ENCODE peak calls at places on chromosome 21, in six cellular contexts. M, D, T, X, Z and V are unnamed samples.

GRCh38 chr21:15839601-15840000 is 109.8 kb downstream of the USP25 start:
- DNase-seq in M (no peak), D (no peak), T (no peak), X (peak), Z (no peak), V (no peak)

GRCh38 chr21:31103163-31103562 is 64.9 kb upstream of the KRTAP19-8 start:
- DNase-seq in M (no peak), D (no peak), T (no peak), X (no peak), Z (no peak), V (no peak)

GRCh38 chr21:29155118-29155932 is 24.9 kb downstream of the MAP3K7CL start:
- DNase-seq in M (peak), D (peak), T (no peak), X (peak), Z (peak), V (no peak)

GRCh38 chr21:26007911-26008579 is 162.5 kb downstream of the APP start:
- DNase-seq in M (no peak), D (no peak), T (no peak), X (no peak), Z (peak), V (no peak)

GRCh38 chr21:44085491-44086321 is 21.5 kb upstream of the PWP2 start:
- DNase-seq in M (no peak), D (no peak), T (no peak), X (no peak), Z (no peak), V (no peak)

GRCh38 chr21:37073417-37074194 is 552 bp downstream of the TTC3 start:
- DNase-seq in M (peak), D (no peak), T (peak), X (peak), Z (no peak), V (peak)

GRCh38 chr21:15140321-15141019 is 75.7 kb upstream of the NRIP1 start:
- DNase-seq in M (peak), D (no peak), T (no peak), X (no peak), Z (no peak), V (no peak)

GRCh38 chr21:33241846-33242245 is 12.1 kb downstream of the IFNAR2 start:
- DNase-seq in M (no peak), D (no peak), T (no peak), X (no peak), Z (no peak), V (no peak)

GRCh38 chr21:36858320-36858957 is 108.0 kb downstream of the HLCS start:
- DNase-seq in M (no peak), D (no peak), T (no peak), X (no peak), Z (no peak), V (no peak)

GRCh38 chr21:17746920-17747319 is 72.2 kb downstream of the C21orf91 start:
- DNase-seq in M (no peak), D (no peak), T (no peak), X (no peak), Z (no peak), V (no peak)

GRCh38 chr21:33296156-33296555 is 28.6 kb upstream of the IFNAR1 start:
- DNase-seq in M (no peak), D (no peak), T (no peak), X (no peak), Z (no peak), V (peak)

GRCh38 chr21:36806103-36806502 is 107.2 kb downstream of the SIM2 start:
- DNase-seq in M (no peak), D (no peak), T (no peak), X (peak), Z (no peak), V (no peak)

GRCh38 chr21:37071561-37072238 is 1.2 kb downstream of the PIGP start:
- DNase-seq in M (peak), D (peak), T (peak), X (peak), Z (peak), V (no peak)

GRCh38 chr21:43825936-43826622 is 36.7 kb downstream of the RRP1 start:
- DNase-seq in M (peak), D (peak), T (no peak), X (no peak), Z (no peak), V (no peak)

GRCh38 chr21:39637197-39637970 is 24.6 kb downstream of the B3GALT5 start:
- DNase-seq in M (no peak), D (peak), T (no peak), X (no peak), Z (no peak), V (no peak)

GRCh38 chr21:36437745-36438128 is 42.2 kb downstream of the CLDN14 start:
- DNase-seq in M (no peak), D (no peak), T (no peak), X (peak), Z (peak), V (no peak)

GRCh38 chr21:41411449-41412089 is 14.5 kb upstream of the MX1 start:
- DNase-seq in M (no peak), D (peak), T (no peak), X (peak), Z (no peak), V (no peak)

GRCh38 chr21:15221799-15222386 is 157.1 kb upstream of the NRIP1 start:
- DNase-seq in M (peak), D (peak), T (no peak), X (peak), Z (no peak), V (no peak)

GRCh38 chr21:33025471-33026298 is at the start of gene OLIG2:
- DNase-seq in M (no peak), D (peak), T (peak), X (no peak), Z (no peak), V (no peak)

GRCh38 chr21:28592205-28592845 is 400.4 kb downstream of the LTN1 start:
- DNase-seq in M (no peak), D (no peak), T (no peak), X (no peak), Z (no peak), V (no peak)

GRCh38 chr21:15362458-15362857 is 297.7 kb upstream of the NRIP1 start:
- DNase-seq in M (no peak), D (no peak), T (no peak), X (no peak), Z (no peak), V (no peak)

GRCh38 chr21:31901342-31901741 is 28.5 kb downstream of the HUNK start:
- DNase-seq in M (no peak), D (no peak), T (no peak), X (no peak), Z (no peak), V (no peak)

GRCh38 chr21:25375675-25376074 is 231.6 kb downstream of the MRPL39 start:
- DNase-seq in M (no peak), D (no peak), T (no peak), X (peak), Z (no peak), V (no peak)

GRCh38 chr21:33059319-33059894 is 10.5 kb upstream of the OLIG1 start:
- DNase-seq in M (no peak), D (no peak), T (no peak), X (no peak), Z (no peak), V (no peak)

GRCh38 chr21:39348355-39349210 is at the start of gene HMGN1:
- DNase-seq in M (peak), D (peak), T (peak), X (peak), Z (no peak), V (peak)

GRCh38 chr21:22728091-22728490 is 1729.9 kb downstream of the NCAM2 start:
- DNase-seq in M (no peak), D (peak), T (no peak), X (no peak), Z (no peak), V (no peak)

GRCh38 chr21:32653326-32653901 is 41.2 kb upstream of the CFAP298 start:
- DNase-seq in M (peak), D (peak), T (peak), X (peak), Z (no peak), V (no peak)

GRCh38 chr21:29372063-29372802 is 73.5 kb downstream of the BACH1 start:
- DNase-seq in M (peak), D (peak), T (peak), X (peak), Z (peak), V (no peak)

GRCh38 chr21:26686278-26686677 is 113.2 kb upstream of the CYYR1 start:
- DNase-seq in M (no peak), D (peak), T (no peak), X (peak), Z (no peak), V (no peak)

GRCh38 chr21:29181799-29182470 is 51.5 kb downstream of the MAP3K7CL start:
- DNase-seq in M (peak), D (no peak), T (peak), X (peak), Z (peak), V (no peak)

GRCh38 chr21:33075596-33076195 is 5.8 kb downstream of the OLIG1 start:
- DNase-seq in M (no peak), D (peak), T (no peak), X (no peak), Z (no peak), V (no peak)

GRCh38 chr21:36698160-36699025 is 522 bp upstream of the SIM2 start:
- DNase-seq in M (peak), D (peak), T (peak), X (no peak), Z (no peak), V (no peak)

GRCh38 chr21:29205988-29206387 is 75.5 kb downstream of the MAP3K7CL start:
- DNase-seq in M (no peak), D (no peak), T (no peak), X (no peak), Z (no peak), V (no peak)

GRCh38 chr21:28587748-28588147 is 404.9 kb downstream of the LTN1 start:
- DNase-seq in M (no peak), D (no peak), T (no peak), X (peak), Z (peak), V (no peak)

GRCh38 chr21:32389337-32390015 is 3.3 kb downstream of the URB1 start:
- DNase-seq in M (no peak), D (no peak), T (no peak), X (peak), Z (no peak), V (no peak)

GRCh38 chr21:15063821-15064575 is 802 bp downstream of the NRIP1 start:
- DNase-seq in M (peak), D (peak), T (no peak), X (no peak), Z (no peak), V (no peak)

GRCh38 chr21:34360488-34361241 is 3.1 kb upstream of the KCNE2 start:
- DNase-seq in M (no peak), D (no peak), T (no peak), X (no peak), Z (no peak), V (no peak)
- TF ChIP-seq CTCF in M (no peak), D (no peak), T (peak), X (no peak), Z (no peak), V (no peak)

DNA sequence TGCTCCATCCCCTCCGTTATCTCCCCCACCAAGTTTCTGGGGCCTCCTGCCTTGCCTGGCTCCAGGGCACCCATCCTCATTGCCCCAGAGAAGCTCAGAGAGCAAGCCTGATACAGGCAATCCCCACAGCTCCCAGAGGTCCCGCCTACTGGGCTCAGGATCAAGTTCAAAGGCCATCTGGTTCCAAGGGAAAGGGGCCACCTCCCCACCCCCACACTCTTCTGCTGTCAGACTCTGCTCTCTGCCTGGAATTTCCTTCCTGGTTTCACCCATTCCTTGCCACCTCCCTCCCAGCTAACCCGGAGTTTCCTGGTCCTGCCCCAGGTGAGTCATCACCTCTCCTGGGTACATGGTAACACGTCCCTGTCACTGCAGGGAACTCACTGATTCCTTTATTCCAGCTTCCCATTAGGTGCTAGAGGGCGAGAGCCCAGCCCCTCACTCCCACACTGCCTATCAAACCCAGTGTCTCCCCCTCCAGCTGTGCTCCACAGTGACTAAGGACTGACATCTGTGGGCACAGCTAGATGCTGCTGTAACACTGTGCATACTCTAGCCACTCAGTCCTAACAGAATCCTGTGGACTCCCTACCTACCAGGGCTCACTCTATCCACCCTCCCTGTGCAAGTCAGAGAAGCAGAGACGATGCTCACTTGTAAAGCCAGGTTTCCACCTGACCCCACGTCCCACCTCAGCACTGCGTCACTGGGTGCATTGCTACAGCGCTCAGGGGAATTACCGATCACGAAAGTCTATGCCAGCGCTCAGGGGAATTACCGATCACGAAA is 21.8 kb downstream of the RSPH1 start:
- DNase-seq in M (no peak), D (peak), T (peak), X (peak), Z (no peak), V (peak)
- TF ChIP-seq CTCF in M (no peak), D (no peak), T (no peak), X (no peak), Z (no peak), V (no peak)

DNA sequence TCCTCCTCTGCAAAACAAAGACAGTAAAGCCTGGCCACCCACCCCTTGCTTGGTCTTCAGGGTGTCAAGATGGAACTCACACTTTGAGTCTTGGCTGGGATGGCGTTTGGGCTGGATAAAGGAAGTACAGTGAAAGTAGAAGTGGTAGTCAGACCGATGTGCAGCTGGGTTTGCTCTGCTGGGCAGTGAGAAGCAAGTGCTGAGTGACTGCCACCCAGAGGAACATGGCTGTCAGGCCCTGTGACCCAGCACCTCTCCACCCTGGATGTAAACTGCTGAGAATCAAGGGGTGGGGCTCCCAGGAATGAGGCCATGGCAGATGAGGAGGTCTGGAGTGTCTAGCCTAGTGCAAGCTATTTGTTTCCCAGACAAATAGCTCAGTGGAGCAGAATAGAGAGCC is 51.2 kb downstream of the POFUT2 start:
- DNase-seq in M (no peak), D (no peak), T (no peak), X (no peak), Z (no peak), V (no peak)
- TF ChIP-seq CTCF in M (no peak), D (no peak), T (peak), X (no peak), Z (no peak), V (no peak)

GRCh38 chr21:38170283-38170682 is 86.5 kb upstream of the KCNJ15 start:
- DNase-seq in M (no peak), D (peak), T (peak), X (peak), Z (no peak), V (no peak)

GRCh38 chr21:38170705-38171682 is 85.8 kb upstream of the KCNJ15 start:
- DNase-seq in M (no peak), D (peak), T (no peak), X (peak), Z (no peak), V (no peak)

GRCh38 chr21:38175321-38175720 is 81.5 kb upstream of the KCNJ15 start:
- DNase-seq in M (no peak), D (no peak), T (no peak), X (peak), Z (no peak), V (no peak)

GRCh38 chr21:38167345-38167744 is 89.4 kb upstream of the KCNJ15 start:
- DNase-seq in M (no peak), D (no peak), T (no peak), X (no peak), Z (no peak), V (no peak)

DNA sequence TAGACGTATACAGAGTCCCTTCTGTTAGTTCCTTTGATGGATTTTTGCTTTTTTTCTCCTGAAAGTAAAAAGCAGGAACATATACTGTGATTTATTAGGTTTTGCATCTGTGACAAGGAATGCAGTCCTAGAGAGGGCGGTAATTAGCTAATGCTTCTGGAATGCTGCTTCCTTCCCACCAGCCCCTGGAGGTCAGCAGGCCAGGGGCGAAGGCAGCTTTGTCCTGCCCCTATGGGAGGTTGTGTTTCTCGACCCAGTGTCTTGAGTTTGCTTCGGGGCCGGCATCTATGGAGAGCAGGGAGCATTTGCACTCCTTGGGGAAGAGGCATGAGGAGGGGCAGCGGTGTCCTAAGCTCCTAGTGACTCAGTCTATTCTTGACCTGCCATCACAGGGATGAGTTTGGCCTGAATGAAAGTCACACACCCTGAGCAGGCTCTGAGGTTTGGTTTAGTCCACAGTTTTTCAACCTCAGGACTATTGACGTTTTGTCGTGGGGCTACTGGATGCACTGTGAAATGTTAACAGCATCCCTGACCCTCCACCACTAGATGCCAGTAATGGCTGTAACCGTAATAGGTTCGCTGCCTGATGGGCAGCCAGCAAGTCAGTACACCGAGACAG is 85.0 kb upstream of the KCNJ15 start:
- DNase-seq in M (peak), D (peak), T (no peak), X (peak), Z (no peak), V (no peak)
- TF ChIP-seq CTCF in M (peak), D (peak), T (no peak), X (peak), Z (peak), V (no peak)

DNA sequence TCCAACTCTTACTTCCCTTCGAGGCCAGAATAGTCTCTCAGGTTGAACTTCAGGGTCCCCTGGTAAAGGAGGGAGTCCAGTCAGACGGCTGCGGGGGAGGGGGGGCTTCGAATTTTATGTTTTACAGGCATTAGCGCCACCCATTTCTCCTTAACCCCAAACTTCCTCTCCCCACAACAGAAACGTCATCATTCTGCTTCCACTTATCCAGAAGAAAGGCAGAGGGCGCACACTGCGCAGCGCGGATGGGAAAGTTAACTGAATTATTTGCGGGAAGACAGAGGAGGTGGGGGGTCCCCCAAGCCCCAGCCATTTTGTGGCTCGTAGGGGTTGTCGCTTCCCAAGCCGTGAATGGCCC is 529 bp upstream of the PRMT2 start:
- DNase-seq in M (peak), D (peak), T (peak), X (peak), Z (peak), V (no peak)
- TF ChIP-seq CTCF in M (peak), D (no peak), T (no peak), X (no peak), Z (peak), V (no peak)